ENCODE peak calls at places on chromosomes 13 and 19, in nine cellular contexts. One of them, this sample, is unnamed.

GRCh38 chr13:95573226-95573625 is 20.7 kb downstream of the CLDN10 start:
- DNase-seq in HS-5: no peak
- DNase-seq in fibroblast of pulmonary artery: peak
- DNase-seq in stimulated activated CD8-positive, alpha-beta memory T cell treated with anti-CD3 and anti-CD28 coated beads, Interleukin-15, amount 100 ng/mL, for 4 hours: no peak
- DNase-seq in stimulated activated naive CD4-positive, alpha-beta T cell: no peak
- DNase-seq in stimulated activated CD4-positive, alpha-beta T cell treated with anti-CD3 and anti-CD28 coated beads, Interleukin-4, amount 100 ng/mL, for 24 hours: no peak
- DNase-seq in SHP77: no peak
- DNase-seq in GM04504: no peak
- DNase-seq in activated T-cell treated with anti-CD3 and anti-CD28 coated beads for 1 hour: no peak
- DNase-seq in this sample: no peak

GRCh38 chr13:35923347-35923746 is 207.8 kb downstream of the DCLK1 start:
- DNase-seq in HS-5: peak
- DNase-seq in fibroblast of pulmonary artery: peak
- DNase-seq in stimulated activated CD8-positive, alpha-beta memory T cell treated with anti-CD3 and anti-CD28 coated beads, Interleukin-15, amount 100 ng/mL, for 4 hours: no peak
- DNase-seq in stimulated activated naive CD4-positive, alpha-beta T cell: no peak
- DNase-seq in stimulated activated CD4-positive, alpha-beta T cell treated with anti-CD3 and anti-CD28 coated beads, Interleukin-4, amount 100 ng/mL, for 24 hours: no peak
- DNase-seq in SHP77: no peak
- DNase-seq in GM04504: peak
- DNase-seq in activated T-cell treated with anti-CD3 and anti-CD28 coated beads for 1 hour: no peak
- DNase-seq in this sample: no peak

GRCh38 chr19:34995551-34995950 is 4.6 kb upstream of the GRAMD1A start:
- DNase-seq in HS-5: no peak
- DNase-seq in fibroblast of pulmonary artery: no peak
- DNase-seq in stimulated activated CD8-positive, alpha-beta memory T cell treated with anti-CD3 and anti-CD28 coated beads, Interleukin-15, amount 100 ng/mL, for 4 hours: no peak
- DNase-seq in stimulated activated naive CD4-positive, alpha-beta T cell: no peak
- DNase-seq in stimulated activated CD4-positive, alpha-beta T cell treated with anti-CD3 and anti-CD28 coated beads, Interleukin-4, amount 100 ng/mL, for 24 hours: no peak
- DNase-seq in SHP77: no peak
- DNase-seq in GM04504: no peak
- DNase-seq in activated T-cell treated with anti-CD3 and anti-CD28 coated beads for 1 hour: no peak
- DNase-seq in this sample: no peak

GRCh38 chr13:23922005-23922932 is 25.0 kb upstream of the C1QTNF9B start:
- DNase-seq in HS-5: no peak
- DNase-seq in fibroblast of pulmonary artery: peak
- DNase-seq in stimulated activated CD8-positive, alpha-beta memory T cell treated with anti-CD3 and anti-CD28 coated beads, Interleukin-15, amount 100 ng/mL, for 4 hours: no peak
- DNase-seq in stimulated activated naive CD4-positive, alpha-beta T cell: no peak
- DNase-seq in stimulated activated CD4-positive, alpha-beta T cell treated with anti-CD3 and anti-CD28 coated beads, Interleukin-4, amount 100 ng/mL, for 24 hours: no peak
- DNase-seq in SHP77: no peak
- DNase-seq in GM04504: no peak
- DNase-seq in activated T-cell treated with anti-CD3 and anti-CD28 coated beads for 1 hour: no peak
- DNase-seq in this sample: no peak

GRCh38 chr19:45643927-45644771 is 5.0 kb upstream of the EML2 start:
- DNase-seq in HS-5: no peak
- DNase-seq in fibroblast of pulmonary artery: no peak
- DNase-seq in stimulated activated CD8-positive, alpha-beta memory T cell treated with anti-CD3 and anti-CD28 coated beads, Interleukin-15, amount 100 ng/mL, for 4 hours: no peak
- DNase-seq in stimulated activated naive CD4-positive, alpha-beta T cell: no peak
- DNase-seq in stimulated activated CD4-positive, alpha-beta T cell treated with anti-CD3 and anti-CD28 coated beads, Interleukin-4, amount 100 ng/mL, for 24 hours: no peak
- DNase-seq in SHP77: no peak
- DNase-seq in GM04504: no peak
- DNase-seq in activated T-cell treated with anti-CD3 and anti-CD28 coated beads for 1 hour: no peak
- DNase-seq in this sample: no peak

GRCh38 chr19:27657271-27658051 is 1555.5 kb downstream of the UQCRFS1 start:
- DNase-seq in HS-5: no peak
- DNase-seq in fibroblast of pulmonary artery: no peak
- DNase-seq in stimulated activated CD8-positive, alpha-beta memory T cell treated with anti-CD3 and anti-CD28 coated beads, Interleukin-15, amount 100 ng/mL, for 4 hours: no peak
- DNase-seq in stimulated activated naive CD4-positive, alpha-beta T cell: no peak
- DNase-seq in stimulated activated CD4-positive, alpha-beta T cell treated with anti-CD3 and anti-CD28 coated beads, Interleukin-4, amount 100 ng/mL, for 24 hours: no peak
- DNase-seq in SHP77: no peak
- DNase-seq in GM04504: no peak
- DNase-seq in activated T-cell treated with anti-CD3 and anti-CD28 coated beads for 1 hour: no peak
- DNase-seq in this sample: no peak

GRCh38 chr19:23823952-23824389 is 65.3 kb upstream of the ZNF681 start:
- DNase-seq in HS-5: no peak
- DNase-seq in fibroblast of pulmonary artery: no peak
- DNase-seq in stimulated activated CD8-positive, alpha-beta memory T cell treated with anti-CD3 and anti-CD28 coated beads, Interleukin-15, amount 100 ng/mL, for 4 hours: no peak
- DNase-seq in stimulated activated naive CD4-positive, alpha-beta T cell: no peak
- DNase-seq in stimulated activated CD4-positive, alpha-beta T cell treated with anti-CD3 and anti-CD28 coated beads, Interleukin-4, amount 100 ng/mL, for 24 hours: no peak
- DNase-seq in SHP77: peak
- DNase-seq in GM04504: no peak
- DNase-seq in activated T-cell treated with anti-CD3 and anti-CD28 coated beads for 1 hour: no peak
- DNase-seq in this sample: no peak

GRCh38 chr19:17347361-17347760 is 10.0 kb downstream of the GTPBP3 start:
- DNase-seq in HS-5: no peak
- DNase-seq in fibroblast of pulmonary artery: peak
- DNase-seq in stimulated activated CD8-positive, alpha-beta memory T cell treated with anti-CD3 and anti-CD28 coated beads, Interleukin-15, amount 100 ng/mL, for 4 hours: no peak
- DNase-seq in stimulated activated naive CD4-positive, alpha-beta T cell: no peak
- DNase-seq in stimulated activated CD4-positive, alpha-beta T cell treated with anti-CD3 and anti-CD28 coated beads, Interleukin-4, amount 100 ng/mL, for 24 hours: no peak
- DNase-seq in SHP77: no peak
- DNase-seq in GM04504: no peak
- DNase-seq in activated T-cell treated with anti-CD3 and anti-CD28 coated beads for 1 hour: no peak
- DNase-seq in this sample: no peak

GRCh38 chr19:6414033-6414643 is 10.5 kb downstream of the KHSRP start:
- DNase-seq in HS-5: no peak
- DNase-seq in fibroblast of pulmonary artery: no peak
- DNase-seq in stimulated activated CD8-positive, alpha-beta memory T cell treated with anti-CD3 and anti-CD28 coated beads, Interleukin-15, amount 100 ng/mL, for 4 hours: no peak
- DNase-seq in stimulated activated naive CD4-positive, alpha-beta T cell: no peak
- DNase-seq in stimulated activated CD4-positive, alpha-beta T cell treated with anti-CD3 and anti-CD28 coated beads, Interleukin-4, amount 100 ng/mL, for 24 hours: no peak
- DNase-seq in SHP77: no peak
- DNase-seq in GM04504: no peak
- DNase-seq in activated T-cell treated with anti-CD3 and anti-CD28 coated beads for 1 hour: no peak
- DNase-seq in this sample: no peak

GRCh38 chr19:54081032-54081431 is at the start of gene TARM1:
- DNase-seq in HS-5: no peak
- DNase-seq in fibroblast of pulmonary artery: no peak
- DNase-seq in stimulated activated CD8-positive, alpha-beta memory T cell treated with anti-CD3 and anti-CD28 coated beads, Interleukin-15, amount 100 ng/mL, for 4 hours: no peak
- DNase-seq in stimulated activated naive CD4-positive, alpha-beta T cell: no peak
- DNase-seq in stimulated activated CD4-positive, alpha-beta T cell treated with anti-CD3 and anti-CD28 coated beads, Interleukin-4, amount 100 ng/mL, for 24 hours: no peak
- DNase-seq in SHP77: no peak
- DNase-seq in GM04504: no peak
- DNase-seq in activated T-cell treated with anti-CD3 and anti-CD28 coated beads for 1 hour: no peak
- DNase-seq in this sample: no peak

GRCh38 chr13:80030491-80030890 is 310.4 kb downstream of the SPRY2 start:
- DNase-seq in HS-5: no peak
- DNase-seq in fibroblast of pulmonary artery: peak
- DNase-seq in stimulated activated CD8-positive, alpha-beta memory T cell treated with anti-CD3 and anti-CD28 coated beads, Interleukin-15, amount 100 ng/mL, for 4 hours: no peak
- DNase-seq in stimulated activated naive CD4-positive, alpha-beta T cell: no peak
- DNase-seq in stimulated activated CD4-positive, alpha-beta T cell treated with anti-CD3 and anti-CD28 coated beads, Interleukin-4, amount 100 ng/mL, for 24 hours: no peak
- DNase-seq in SHP77: peak
- DNase-seq in GM04504: no peak
- DNase-seq in activated T-cell treated with anti-CD3 and anti-CD28 coated beads for 1 hour: no peak
- DNase-seq in this sample: no peak

GRCh38 chr13:57612568-57612967 is 19.0 kb upstream of the PCDH17 start:
- DNase-seq in HS-5: no peak
- DNase-seq in fibroblast of pulmonary artery: no peak
- DNase-seq in stimulated activated CD8-positive, alpha-beta memory T cell treated with anti-CD3 and anti-CD28 coated beads, Interleukin-15, amount 100 ng/mL, for 4 hours: no peak
- DNase-seq in stimulated activated naive CD4-positive, alpha-beta T cell: no peak
- DNase-seq in stimulated activated CD4-positive, alpha-beta T cell treated with anti-CD3 and anti-CD28 coated beads, Interleukin-4, amount 100 ng/mL, for 24 hours: no peak
- DNase-seq in SHP77: no peak
- DNase-seq in GM04504: no peak
- DNase-seq in activated T-cell treated with anti-CD3 and anti-CD28 coated beads for 1 hour: no peak
- DNase-seq in this sample: no peak

GRCh38 chr19:18477042-18477760 is 39.3 kb upstream of the ISYNA1 start:
- DNase-seq in HS-5: no peak
- DNase-seq in fibroblast of pulmonary artery: no peak
- DNase-seq in stimulated activated CD8-positive, alpha-beta memory T cell treated with anti-CD3 and anti-CD28 coated beads, Interleukin-15, amount 100 ng/mL, for 4 hours: no peak
- DNase-seq in stimulated activated naive CD4-positive, alpha-beta T cell: no peak
- DNase-seq in stimulated activated CD4-positive, alpha-beta T cell treated with anti-CD3 and anti-CD28 coated beads, Interleukin-4, amount 100 ng/mL, for 24 hours: no peak
- DNase-seq in SHP77: no peak
- DNase-seq in GM04504: no peak
- DNase-seq in activated T-cell treated with anti-CD3 and anti-CD28 coated beads for 1 hour: no peak
- DNase-seq in this sample: no peak

GRCh38 chr19:516884-517424 is 9.7 kb downstream of the TPGS1 start:
- DNase-seq in HS-5: no peak
- DNase-seq in fibroblast of pulmonary artery: no peak
- DNase-seq in stimulated activated CD8-positive, alpha-beta memory T cell treated with anti-CD3 and anti-CD28 coated beads, Interleukin-15, amount 100 ng/mL, for 4 hours: no peak
- DNase-seq in stimulated activated naive CD4-positive, alpha-beta T cell: no peak
- DNase-seq in stimulated activated CD4-positive, alpha-beta T cell treated with anti-CD3 and anti-CD28 coated beads, Interleukin-4, amount 100 ng/mL, for 24 hours: no peak
- DNase-seq in SHP77: no peak
- DNase-seq in GM04504: no peak
- DNase-seq in activated T-cell treated with anti-CD3 and anti-CD28 coated beads for 1 hour: no peak
- DNase-seq in this sample: no peak

GRCh38 chr19:861756-862528 is 2.5 kb downstream of the CFD start:
- DNase-seq in HS-5: no peak
- DNase-seq in fibroblast of pulmonary artery: peak
- DNase-seq in stimulated activated CD8-positive, alpha-beta memory T cell treated with anti-CD3 and anti-CD28 coated beads, Interleukin-15, amount 100 ng/mL, for 4 hours: no peak
- DNase-seq in stimulated activated naive CD4-positive, alpha-beta T cell: peak
- DNase-seq in stimulated activated CD4-positive, alpha-beta T cell treated with anti-CD3 and anti-CD28 coated beads, Interleukin-4, amount 100 ng/mL, for 24 hours: peak
- DNase-seq in SHP77: peak
- DNase-seq in GM04504: no peak
- DNase-seq in activated T-cell treated with anti-CD3 and anti-CD28 coated beads for 1 hour: peak
- DNase-seq in this sample: peak

GRCh38 chr13:107099661-107100060 is 531.7 kb upstream of the ARGLU1 start:
- DNase-seq in HS-5: peak
- DNase-seq in fibroblast of pulmonary artery: peak
- DNase-seq in stimulated activated CD8-positive, alpha-beta memory T cell treated with anti-CD3 and anti-CD28 coated beads, Interleukin-15, amount 100 ng/mL, for 4 hours: no peak
- DNase-seq in stimulated activated naive CD4-positive, alpha-beta T cell: no peak
- DNase-seq in stimulated activated CD4-positive, alpha-beta T cell treated with anti-CD3 and anti-CD28 coated beads, Interleukin-4, amount 100 ng/mL, for 24 hours: no peak
- DNase-seq in SHP77: no peak
- DNase-seq in GM04504: peak
- DNase-seq in activated T-cell treated with anti-CD3 and anti-CD28 coated beads for 1 hour: no peak
- DNase-seq in this sample: no peak

GRCh38 chr13:100234006-100234405 is 145.1 kb downstream of the PCCA start:
- DNase-seq in HS-5: no peak
- DNase-seq in fibroblast of pulmonary artery: no peak
- DNase-seq in stimulated activated CD8-positive, alpha-beta memory T cell treated with anti-CD3 and anti-CD28 coated beads, Interleukin-15, amount 100 ng/mL, for 4 hours: no peak
- DNase-seq in stimulated activated naive CD4-positive, alpha-beta T cell: no peak
- DNase-seq in stimulated activated CD4-positive, alpha-beta T cell treated with anti-CD3 and anti-CD28 coated beads, Interleukin-4, amount 100 ng/mL, for 24 hours: no peak
- DNase-seq in SHP77: no peak
- DNase-seq in GM04504: no peak
- DNase-seq in activated T-cell treated with anti-CD3 and anti-CD28 coated beads for 1 hour: no peak
- DNase-seq in this sample: no peak

GRCh38 chr13:98480915-98481510 is 95.9 kb downstream of the STK24 start:
- DNase-seq in HS-5: no peak
- DNase-seq in fibroblast of pulmonary artery: no peak
- DNase-seq in stimulated activated CD8-positive, alpha-beta memory T cell treated with anti-CD3 and anti-CD28 coated beads, Interleukin-15, amount 100 ng/mL, for 4 hours: no peak
- DNase-seq in stimulated activated naive CD4-positive, alpha-beta T cell: no peak
- DNase-seq in stimulated activated CD4-positive, alpha-beta T cell treated with anti-CD3 and anti-CD28 coated beads, Interleukin-4, amount 100 ng/mL, for 24 hours: peak
- DNase-seq in SHP77: peak
- DNase-seq in GM04504: no peak
- DNase-seq in activated T-cell treated with anti-CD3 and anti-CD28 coated beads for 1 hour: no peak
- DNase-seq in this sample: no peak

GRCh38 chr13:31739226-31739625 is at the start of gene RXFP2:
- DNase-seq in HS-5: no peak
- DNase-seq in fibroblast of pulmonary artery: no peak
- DNase-seq in stimulated activated CD8-positive, alpha-beta memory T cell treated with anti-CD3 and anti-CD28 coated beads, Interleukin-15, amount 100 ng/mL, for 4 hours: no peak
- DNase-seq in stimulated activated naive CD4-positive, alpha-beta T cell: no peak
- DNase-seq in stimulated activated CD4-positive, alpha-beta T cell treated with anti-CD3 and anti-CD28 coated beads, Interleukin-4, amount 100 ng/mL, for 24 hours: no peak
- DNase-seq in SHP77: no peak
- DNase-seq in GM04504: no peak
- DNase-seq in activated T-cell treated with anti-CD3 and anti-CD28 coated beads for 1 hour: no peak
- DNase-seq in this sample: no peak

GRCh38 chr13:51246005-51246404 is 23.8 kb downstream of the FAM124A start:
- DNase-seq in HS-5: no peak
- DNase-seq in fibroblast of pulmonary artery: no peak
- DNase-seq in stimulated activated CD8-positive, alpha-beta memory T cell treated with anti-CD3 and anti-CD28 coated beads, Interleukin-15, amount 100 ng/mL, for 4 hours: no peak
- DNase-seq in stimulated activated naive CD4-positive, alpha-beta T cell: no peak
- DNase-seq in stimulated activated CD4-positive, alpha-beta T cell treated with anti-CD3 and anti-CD28 coated beads, Interleukin-4, amount 100 ng/mL, for 24 hours: no peak
- DNase-seq in SHP77: no peak
- DNase-seq in GM04504: no peak
- DNase-seq in activated T-cell treated with anti-CD3 and anti-CD28 coated beads for 1 hour: no peak
- DNase-seq in this sample: no peak

GRCh38 chr13:112962396-112962795 is 6.6 kb upstream of the MCF2L start:
- DNase-seq in HS-5: no peak
- DNase-seq in fibroblast of pulmonary artery: no peak
- DNase-seq in stimulated activated CD8-positive, alpha-beta memory T cell treated with anti-CD3 and anti-CD28 coated beads, Interleukin-15, amount 100 ng/mL, for 4 hours: no peak
- DNase-seq in stimulated activated naive CD4-positive, alpha-beta T cell: no peak
- DNase-seq in stimulated activated CD4-positive, alpha-beta T cell treated with anti-CD3 and anti-CD28 coated beads, Interleukin-4, amount 100 ng/mL, for 24 hours: no peak
- DNase-seq in SHP77: no peak
- DNase-seq in GM04504: no peak
- DNase-seq in activated T-cell treated with anti-CD3 and anti-CD28 coated beads for 1 hour: no peak
- DNase-seq in this sample: no peak

GRCh38 chr19:5738423-5738822 is 18.0 kb downstream of the CATSPERD start:
- DNase-seq in HS-5: no peak
- DNase-seq in fibroblast of pulmonary artery: peak
- DNase-seq in stimulated activated CD8-positive, alpha-beta memory T cell treated with anti-CD3 and anti-CD28 coated beads, Interleukin-15, amount 100 ng/mL, for 4 hours: no peak
- DNase-seq in stimulated activated naive CD4-positive, alpha-beta T cell: no peak
- DNase-seq in stimulated activated CD4-positive, alpha-beta T cell treated with anti-CD3 and anti-CD28 coated beads, Interleukin-4, amount 100 ng/mL, for 24 hours: no peak
- DNase-seq in SHP77: no peak
- DNase-seq in GM04504: no peak
- DNase-seq in activated T-cell treated with anti-CD3 and anti-CD28 coated beads for 1 hour: no peak
- DNase-seq in this sample: no peak

GRCh38 chr13:47901451-47901850 is 99.6 kb downstream of the SUCLA2 start:
- DNase-seq in HS-5: no peak
- DNase-seq in fibroblast of pulmonary artery: no peak
- DNase-seq in stimulated activated CD8-positive, alpha-beta memory T cell treated with anti-CD3 and anti-CD28 coated beads, Interleukin-15, amount 100 ng/mL, for 4 hours: no peak
- DNase-seq in stimulated activated naive CD4-positive, alpha-beta T cell: no peak
- DNase-seq in stimulated activated CD4-positive, alpha-beta T cell treated with anti-CD3 and anti-CD28 coated beads, Interleukin-4, amount 100 ng/mL, for 24 hours: no peak
- DNase-seq in SHP77: no peak
- DNase-seq in GM04504: no peak
- DNase-seq in activated T-cell treated with anti-CD3 and anti-CD28 coated beads for 1 hour: no peak
- DNase-seq in this sample: no peak

GRCh38 chr13:57409656-57410055 is 221.9 kb upstream of the PCDH17 start:
- DNase-seq in HS-5: no peak
- DNase-seq in fibroblast of pulmonary artery: no peak
- DNase-seq in stimulated activated CD8-positive, alpha-beta memory T cell treated with anti-CD3 and anti-CD28 coated beads, Interleukin-15, amount 100 ng/mL, for 4 hours: no peak
- DNase-seq in stimulated activated naive CD4-positive, alpha-beta T cell: no peak
- DNase-seq in stimulated activated CD4-positive, alpha-beta T cell treated with anti-CD3 and anti-CD28 coated beads, Interleukin-4, amount 100 ng/mL, for 24 hours: no peak
- DNase-seq in SHP77: peak
- DNase-seq in GM04504: no peak
- DNase-seq in activated T-cell treated with anti-CD3 and anti-CD28 coated beads for 1 hour: no peak
- DNase-seq in this sample: no peak

GRCh38 chr19:56141416-56141992 is 417 bp downstream of the ZNF444 start:
- DNase-seq in HS-5: no peak
- DNase-seq in fibroblast of pulmonary artery: no peak
- DNase-seq in stimulated activated CD8-positive, alpha-beta memory T cell treated with anti-CD3 and anti-CD28 coated beads, Interleukin-15, amount 100 ng/mL, for 4 hours: no peak
- DNase-seq in stimulated activated naive CD4-positive, alpha-beta T cell: peak
- DNase-seq in stimulated activated CD4-positive, alpha-beta T cell treated with anti-CD3 and anti-CD28 coated beads, Interleukin-4, amount 100 ng/mL, for 24 hours: peak
- DNase-seq in SHP77: no peak
- DNase-seq in GM04504: no peak
- DNase-seq in activated T-cell treated with anti-CD3 and anti-CD28 coated beads for 1 hour: peak
- DNase-seq in this sample: peak

GRCh38 chr13:110258876-110259631 is 47.9 kb downstream of the COL4A1 start:
- DNase-seq in HS-5: no peak
- DNase-seq in fibroblast of pulmonary artery: no peak
- DNase-seq in stimulated activated CD8-positive, alpha-beta memory T cell treated with anti-CD3 and anti-CD28 coated beads, Interleukin-15, amount 100 ng/mL, for 4 hours: no peak
- DNase-seq in stimulated activated naive CD4-positive, alpha-beta T cell: no peak
- DNase-seq in stimulated activated CD4-positive, alpha-beta T cell treated with anti-CD3 and anti-CD28 coated beads, Interleukin-4, amount 100 ng/mL, for 24 hours: no peak
- DNase-seq in SHP77: no peak
- DNase-seq in GM04504: no peak
- DNase-seq in activated T-cell treated with anti-CD3 and anti-CD28 coated beads for 1 hour: no peak
- DNase-seq in this sample: no peak